ENCODE peak calls at places on chromosomes 7 and 10, in seven cellular contexts. One of them, this sample, is unnamed.

GRCh38 chr10:132170561-132171361 is 16.0 kb upstream of the DPYSL4 start:
- DNase-seq in heart right ventricle: no peak
- DNase-seq in foreskin fibroblast: no peak
- DNase-seq in HFF-Myc: no peak
- DNase-seq in brain microvascular endothelial cell: no peak
- DNase-seq in astrocyte of the cerebellum: no peak
- DNase-seq in AG10803: no peak
- DNase-seq in this sample: no peak

GRCh38 chr10:87860156-87860795 is 3.1 kb downstream of the KLLN start:
- DNase-seq in heart right ventricle: no peak
- DNase-seq in foreskin fibroblast: peak; percentile 77
- DNase-seq in HFF-Myc: peak; percentile 66
- DNase-seq in brain microvascular endothelial cell: peak; percentile 70
- DNase-seq in astrocyte of the cerebellum: peak; percentile 44
- DNase-seq in AG10803: peak; percentile 74
- DNase-seq in this sample: peak; percentile 41

GRCh38 chr10:128001346-128001745 is 94.4 kb downstream of the PTPRE start:
- DNase-seq in heart right ventricle: no peak
- DNase-seq in foreskin fibroblast: no peak
- DNase-seq in HFF-Myc: no peak
- DNase-seq in brain microvascular endothelial cell: no peak
- DNase-seq in astrocyte of the cerebellum: no peak
- DNase-seq in AG10803: no peak
- DNase-seq in this sample: no peak

GRCh38 chr7:136870799-136871487 is 2.5 kb downstream of the CHRM2 start:
- DNase-seq in heart right ventricle: peak; percentile 42
- DNase-seq in foreskin fibroblast: peak; percentile 22
- DNase-seq in HFF-Myc: no peak
- DNase-seq in brain microvascular endothelial cell: no peak
- DNase-seq in astrocyte of the cerebellum: no peak
- DNase-seq in AG10803: no peak
- DNase-seq in this sample: no peak

GRCh38 chr10:29229258-29229705 is 59.6 kb upstream of the LYZL1 start:
- DNase-seq in heart right ventricle: no peak
- DNase-seq in foreskin fibroblast: no peak
- DNase-seq in HFF-Myc: no peak
- DNase-seq in brain microvascular endothelial cell: no peak
- DNase-seq in astrocyte of the cerebellum: no peak
- DNase-seq in AG10803: no peak
- DNase-seq in this sample: no peak

GRCh38 chr7:17446340-17446739 is 147.9 kb downstream of the AHR start:
- DNase-seq in heart right ventricle: no peak
- DNase-seq in foreskin fibroblast: no peak
- DNase-seq in HFF-Myc: no peak
- DNase-seq in brain microvascular endothelial cell: no peak
- DNase-seq in astrocyte of the cerebellum: no peak
- DNase-seq in AG10803: no peak
- DNase-seq in this sample: peak; percentile 20

GRCh38 chr7:104272767-104273384 is 55.5 kb upstream of the LHFPL3 start:
- DNase-seq in heart right ventricle: no peak
- DNase-seq in foreskin fibroblast: peak; percentile 44
- DNase-seq in HFF-Myc: peak; percentile 15
- DNase-seq in brain microvascular endothelial cell: peak; percentile 38
- DNase-seq in astrocyte of the cerebellum: peak; percentile 20
- DNase-seq in AG10803: peak; percentile 46
- DNase-seq in this sample: no peak

GRCh38 chr10:62665771-62666170 is 138.7 kb upstream of the ADO start:
- DNase-seq in heart right ventricle: no peak
- DNase-seq in foreskin fibroblast: no peak
- DNase-seq in HFF-Myc: no peak
- DNase-seq in brain microvascular endothelial cell: no peak
- DNase-seq in astrocyte of the cerebellum: no peak
- DNase-seq in AG10803: no peak
- DNase-seq in this sample: no peak

GRCh38 chr7:50556247-50556976 is 8.8 kb downstream of the DDC start:
- DNase-seq in heart right ventricle: no peak
- DNase-seq in foreskin fibroblast: peak; percentile 50
- DNase-seq in HFF-Myc: no peak
- DNase-seq in brain microvascular endothelial cell: no peak
- DNase-seq in astrocyte of the cerebellum: no peak
- DNase-seq in AG10803: peak; percentile 22
- DNase-seq in this sample: no peak

GRCh38 chr7:17498230-17498629 is 199.8 kb downstream of the AHR start:
- DNase-seq in heart right ventricle: no peak
- DNase-seq in foreskin fibroblast: no peak
- DNase-seq in HFF-Myc: no peak
- DNase-seq in brain microvascular endothelial cell: no peak
- DNase-seq in astrocyte of the cerebellum: no peak
- DNase-seq in AG10803: no peak
- DNase-seq in this sample: no peak

GRCh38 chr10:44244745-44245600 is 139.9 kb downstream of the CXCL12 start:
- DNase-seq in heart right ventricle: no peak
- DNase-seq in foreskin fibroblast: no peak
- DNase-seq in HFF-Myc: no peak
- DNase-seq in brain microvascular endothelial cell: no peak
- DNase-seq in astrocyte of the cerebellum: no peak
- DNase-seq in AG10803: peak; percentile 32
- DNase-seq in this sample: no peak

GRCh38 chr10:119409906-119410305 is 132.6 kb downstream of the RGS10 start:
- DNase-seq in heart right ventricle: peak; percentile 86
- DNase-seq in foreskin fibroblast: no peak
- DNase-seq in HFF-Myc: no peak
- DNase-seq in brain microvascular endothelial cell: peak; percentile 74
- DNase-seq in astrocyte of the cerebellum: no peak
- DNase-seq in AG10803: no peak
- DNase-seq in this sample: no peak

GRCh38 chr10:49700997-49701396 is 21.5 kb downstream of the C10orf53 start:
- DNase-seq in heart right ventricle: no peak
- DNase-seq in foreskin fibroblast: no peak
- DNase-seq in HFF-Myc: no peak
- DNase-seq in brain microvascular endothelial cell: no peak
- DNase-seq in astrocyte of the cerebellum: no peak
- DNase-seq in AG10803: no peak
- DNase-seq in this sample: no peak

GRCh38 chr7:73741600-73741999 is 3.0 kb upstream of the ABHD11 start:
- DNase-seq in heart right ventricle: no peak
- DNase-seq in foreskin fibroblast: no peak
- DNase-seq in HFF-Myc: no peak
- DNase-seq in brain microvascular endothelial cell: no peak
- DNase-seq in astrocyte of the cerebellum: no peak
- DNase-seq in AG10803: no peak
- DNase-seq in this sample: no peak

GRCh38 chr7:30091431-30092386 is 43.1 kb upstream of the MTURN start:
- DNase-seq in heart right ventricle: no peak
- DNase-seq in foreskin fibroblast: peak; percentile 86
- DNase-seq in HFF-Myc: no peak
- DNase-seq in brain microvascular endothelial cell: no peak
- DNase-seq in astrocyte of the cerebellum: peak; percentile 44
- DNase-seq in AG10803: peak; percentile 91
- DNase-seq in this sample: peak; percentile 79

DNA sequence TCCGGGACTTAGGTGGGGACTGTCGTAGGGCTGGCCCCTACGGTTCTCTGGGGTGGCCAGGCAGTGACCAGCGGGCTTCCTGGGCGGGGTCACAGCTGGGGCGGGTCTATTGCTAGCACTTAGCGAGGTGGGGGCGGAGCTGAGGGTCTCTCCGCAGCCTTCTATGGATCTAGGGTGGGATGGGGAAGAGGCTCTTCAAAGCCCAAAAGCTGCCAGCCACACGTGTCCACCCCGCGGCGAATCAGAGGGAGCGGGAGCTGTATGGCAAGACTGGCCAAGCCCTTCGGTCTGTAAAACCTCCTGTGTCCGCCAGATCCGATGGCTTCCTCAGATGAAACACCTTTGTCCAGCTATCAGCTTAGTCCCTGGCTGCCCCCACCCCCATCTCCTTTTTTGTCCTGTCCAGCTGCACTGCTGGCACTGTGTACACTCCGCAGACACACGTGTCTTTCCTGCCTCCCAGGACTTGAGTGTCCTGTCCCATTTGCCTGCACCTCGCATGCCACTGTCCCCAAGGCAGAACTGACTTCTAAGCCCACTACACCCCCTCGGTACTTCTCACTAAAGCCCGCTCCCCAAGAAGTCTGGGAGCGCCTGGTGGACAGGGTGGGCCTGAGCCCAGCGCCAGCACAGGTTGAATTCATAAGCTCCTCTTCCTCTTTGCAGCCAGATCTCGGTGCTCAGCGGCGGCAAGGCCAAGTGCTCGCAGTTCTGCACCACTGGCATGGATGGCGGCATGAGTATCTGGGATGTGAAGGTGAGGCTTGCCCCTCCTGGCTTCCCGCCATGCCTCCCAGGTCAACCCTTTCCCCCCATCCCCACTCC is 14.8 kb downstream of the PDAP1 start:
- DNase-seq in heart right ventricle: peak; percentile 58
- DNase-seq in foreskin fibroblast: peak; percentile 54
- DNase-seq in HFF-Myc: no peak
- DNase-seq in brain microvascular endothelial cell: no peak
- DNase-seq in astrocyte of the cerebellum: no peak
- DNase-seq in AG10803: no peak
- DNase-seq in this sample: no peak
- H3K4me3 ChIP-seq in heart right ventricle: peak overlapping the region; percentile 47
- H3K4me3 ChIP-seq in foreskin fibroblast: peak overlapping the region; percentile 54
- H3K4me3 ChIP-seq in HFF-Myc: peak overlapping the region; percentile 31
- H3K4me3 ChIP-seq in brain microvascular endothelial cell: peak overlapping the region; percentile 46
- H3K4me3 ChIP-seq in astrocyte of the cerebellum: peak overlapping the region; percentile 51
- H3K4me3 ChIP-seq in AG10803: peak overlapping the region; percentile 35
- H3K4me3 ChIP-seq in this sample: peak overlapping the region; percentile 56

GRCh38 chr10:70155255-70155838 is 8.8 kb upstream of the TYSND1 start:
- DNase-seq in heart right ventricle: no peak
- DNase-seq in foreskin fibroblast: no peak
- DNase-seq in HFF-Myc: no peak
- DNase-seq in brain microvascular endothelial cell: no peak
- DNase-seq in astrocyte of the cerebellum: no peak
- DNase-seq in AG10803: no peak
- DNase-seq in this sample: no peak
- TF ChIP-seq CTCF in heart right ventricle: no peak
- TF ChIP-seq CTCF in foreskin fibroblast: no peak
- TF ChIP-seq CTCF in HFF-Myc: no peak
- TF ChIP-seq CTCF in brain microvascular endothelial cell: no peak
- TF ChIP-seq CTCF in astrocyte of the cerebellum: no peak
- TF ChIP-seq CTCF in AG10803: no peak
- TF ChIP-seq CTCF in this sample: no peak

GRCh38 chr10:18401416-18402195 is 249.8 kb downstream of the NSUN6 start:
- DNase-seq in heart right ventricle: no peak
- DNase-seq in foreskin fibroblast: no peak
- DNase-seq in HFF-Myc: no peak
- DNase-seq in brain microvascular endothelial cell: no peak
- DNase-seq in astrocyte of the cerebellum: no peak
- DNase-seq in AG10803: no peak
- DNase-seq in this sample: no peak
- H3K4me3 ChIP-seq in heart right ventricle: no peak overlapping the region
- H3K4me3 ChIP-seq in foreskin fibroblast: no peak overlapping the region
- H3K4me3 ChIP-seq in HFF-Myc: no peak overlapping the region
- H3K4me3 ChIP-seq in brain microvascular endothelial cell: no peak overlapping the region
- H3K4me3 ChIP-seq in astrocyte of the cerebellum: no peak overlapping the region
- H3K4me3 ChIP-seq in AG10803: no peak overlapping the region
- H3K4me3 ChIP-seq in this sample: no peak overlapping the region

GRCh38 chr10:70274643-70275042 is 9.2 kb downstream of the NPFFR1 start:
- DNase-seq in heart right ventricle: no peak
- DNase-seq in foreskin fibroblast: peak; percentile 85
- DNase-seq in HFF-Myc: no peak
- DNase-seq in brain microvascular endothelial cell: peak; percentile 36
- DNase-seq in astrocyte of the cerebellum: peak; percentile 95
- DNase-seq in AG10803: peak; percentile 89
- DNase-seq in this sample: no peak
- TF ChIP-seq CTCF in heart right ventricle: peak; percentile 16
- TF ChIP-seq CTCF in foreskin fibroblast: no peak
- TF ChIP-seq CTCF in HFF-Myc: no peak
- TF ChIP-seq CTCF in brain microvascular endothelial cell: no peak
- TF ChIP-seq CTCF in astrocyte of the cerebellum: no peak
- TF ChIP-seq CTCF in AG10803: peak; percentile 30
- TF ChIP-seq CTCF in this sample: no peak

GRCh38 chr10:126583507-126584200 is 86.8 kb downstream of the C10orf90 start:
- DNase-seq in heart right ventricle: no peak
- DNase-seq in foreskin fibroblast: no peak
- DNase-seq in HFF-Myc: no peak
- DNase-seq in brain microvascular endothelial cell: no peak
- DNase-seq in astrocyte of the cerebellum: no peak
- DNase-seq in AG10803: no peak
- DNase-seq in this sample: no peak

GRCh38 chr10:126584836-126585235 is 85.7 kb downstream of the C10orf90 start:
- DNase-seq in heart right ventricle: no peak
- DNase-seq in foreskin fibroblast: no peak
- DNase-seq in HFF-Myc: no peak
- DNase-seq in brain microvascular endothelial cell: no peak
- DNase-seq in astrocyte of the cerebellum: no peak
- DNase-seq in AG10803: no peak
- DNase-seq in this sample: no peak

GRCh38 chr10:126586878-126587277 is 83.6 kb downstream of the C10orf90 start:
- DNase-seq in heart right ventricle: no peak
- DNase-seq in foreskin fibroblast: no peak
- DNase-seq in HFF-Myc: no peak
- DNase-seq in brain microvascular endothelial cell: no peak
- DNase-seq in astrocyte of the cerebellum: no peak
- DNase-seq in AG10803: no peak
- DNase-seq in this sample: no peak

GRCh38 chr10:126588024-126588423 is 82.5 kb downstream of the C10orf90 start:
- DNase-seq in heart right ventricle: no peak
- DNase-seq in foreskin fibroblast: no peak
- DNase-seq in HFF-Myc: no peak
- DNase-seq in brain microvascular endothelial cell: no peak
- DNase-seq in astrocyte of the cerebellum: no peak
- DNase-seq in AG10803: no peak
- DNase-seq in this sample: no peak

GRCh38 chr10:126585249-126585986 is 85.1 kb downstream of the C10orf90 start:
- DNase-seq in heart right ventricle: no peak
- DNase-seq in foreskin fibroblast: no peak
- DNase-seq in HFF-Myc: no peak
- DNase-seq in brain microvascular endothelial cell: no peak
- DNase-seq in astrocyte of the cerebellum: no peak
- DNase-seq in AG10803: no peak
- DNase-seq in this sample: no peak
- H3K4me3 ChIP-seq in heart right ventricle: no peak overlapping the region
- H3K4me3 ChIP-seq in foreskin fibroblast: no peak overlapping the region
- H3K4me3 ChIP-seq in HFF-Myc: no peak overlapping the region
- H3K4me3 ChIP-seq in brain microvascular endothelial cell: no peak overlapping the region
- H3K4me3 ChIP-seq in astrocyte of the cerebellum: no peak overlapping the region
- H3K4me3 ChIP-seq in AG10803: no peak overlapping the region
- H3K4me3 ChIP-seq in this sample: no peak overlapping the region

GRCh38 chr10:116287906-116288501 is 15.0 kb upstream of the GFRA1 start:
- DNase-seq in heart right ventricle: no peak
- DNase-seq in foreskin fibroblast: peak; percentile 72
- DNase-seq in HFF-Myc: no peak
- DNase-seq in brain microvascular endothelial cell: peak; percentile 53
- DNase-seq in astrocyte of the cerebellum: no peak
- DNase-seq in AG10803: peak; percentile 69
- DNase-seq in this sample: no peak
- TF ChIP-seq CTCF in heart right ventricle: peak; percentile 59
- TF ChIP-seq CTCF in foreskin fibroblast: peak; percentile 72
- TF ChIP-seq CTCF in HFF-Myc: peak; percentile 66
- TF ChIP-seq CTCF in brain microvascular endothelial cell: peak; percentile 74
- TF ChIP-seq CTCF in astrocyte of the cerebellum: peak; percentile 72
- TF ChIP-seq CTCF in AG10803: peak; percentile 87
- TF ChIP-seq CTCF in this sample: peak; percentile 77